ENCODE peak calls at places on chromosomes 3 and 15, in four cellular contexts. One of them, this sample, is unnamed.

GRCh38 chr3:170835346-170835745 is 34.6 kb downstream of the RPL22L1 start:
- DNase-seq in ELR: no peak
- DNase-seq in right cardiac atrium: no peak
- DNase-seq in stimulated activated CD4-positive, alpha-beta T cell treated with anti-CD3 and anti-CD28 coated beads, Interleukin-4, amount 100 ng/mL, for 48 hours: no peak
- DNase-seq in this sample: no peak

GRCh38 chr3:13494463-13495350 is 14.6 kb downstream of the HDAC11 start:
- DNase-seq in ELR: peak
- DNase-seq in right cardiac atrium: peak
- DNase-seq in stimulated activated CD4-positive, alpha-beta T cell treated with anti-CD3 and anti-CD28 coated beads, Interleukin-4, amount 100 ng/mL, for 48 hours: no peak
- DNase-seq in this sample: no peak

GRCh38 chr15:31372635-31373091 is 46.0 kb downstream of the KLF13 start:
- DNase-seq in ELR: peak
- DNase-seq in right cardiac atrium: peak
- DNase-seq in stimulated activated CD4-positive, alpha-beta T cell treated with anti-CD3 and anti-CD28 coated beads, Interleukin-4, amount 100 ng/mL, for 48 hours: no peak
- DNase-seq in this sample: no peak

GRCh38 chr3:81451611-81452010 is 309.8 kb downstream of the GBE1 start:
- DNase-seq in ELR: peak
- DNase-seq in right cardiac atrium: no peak
- DNase-seq in stimulated activated CD4-positive, alpha-beta T cell treated with anti-CD3 and anti-CD28 coated beads, Interleukin-4, amount 100 ng/mL, for 48 hours: no peak
- DNase-seq in this sample: no peak

GRCh38 chr15:51931638-51932037 is 39.9 kb downstream of the LEO1 start:
- DNase-seq in ELR: peak
- DNase-seq in right cardiac atrium: no peak
- DNase-seq in stimulated activated CD4-positive, alpha-beta T cell treated with anti-CD3 and anti-CD28 coated beads, Interleukin-4, amount 100 ng/mL, for 48 hours: no peak
- DNase-seq in this sample: no peak

GRCh38 chr15:35911052-35911780 is 365.3 kb upstream of the DPH6 start:
- DNase-seq in ELR: no peak
- DNase-seq in right cardiac atrium: no peak
- DNase-seq in stimulated activated CD4-positive, alpha-beta T cell treated with anti-CD3 and anti-CD28 coated beads, Interleukin-4, amount 100 ng/mL, for 48 hours: no peak
- DNase-seq in this sample: no peak

GRCh38 chr15:94247789-94248638 is 16.7 kb downstream of the MCTP2 start:
- DNase-seq in ELR: no peak
- DNase-seq in right cardiac atrium: no peak
- DNase-seq in stimulated activated CD4-positive, alpha-beta T cell treated with anti-CD3 and anti-CD28 coated beads, Interleukin-4, amount 100 ng/mL, for 48 hours: no peak
- DNase-seq in this sample: no peak

GRCh38 chr15:39213385-39213840 is 367.5 kb upstream of the THBS1 start:
- DNase-seq in ELR: peak
- DNase-seq in right cardiac atrium: peak
- DNase-seq in stimulated activated CD4-positive, alpha-beta T cell treated with anti-CD3 and anti-CD28 coated beads, Interleukin-4, amount 100 ng/mL, for 48 hours: no peak
- DNase-seq in this sample: peak

GRCh38 chr15:92011611-92012367 is 158.3 kb downstream of the SLCO3A1 start:
- DNase-seq in ELR: no peak
- DNase-seq in right cardiac atrium: no peak
- DNase-seq in stimulated activated CD4-positive, alpha-beta T cell treated with anti-CD3 and anti-CD28 coated beads, Interleukin-4, amount 100 ng/mL, for 48 hours: no peak
- DNase-seq in this sample: peak

GRCh38 chr15:34855397-34855796 is 60.0 kb upstream of the ACTC1 start:
- DNase-seq in ELR: peak
- DNase-seq in right cardiac atrium: no peak
- DNase-seq in stimulated activated CD4-positive, alpha-beta T cell treated with anti-CD3 and anti-CD28 coated beads, Interleukin-4, amount 100 ng/mL, for 48 hours: no peak
- DNase-seq in this sample: peak

GRCh38 chr3:11060500-11061251 is 68.1 kb downstream of the SLC6A1 start:
- DNase-seq in ELR: peak
- DNase-seq in right cardiac atrium: peak
- DNase-seq in stimulated activated CD4-positive, alpha-beta T cell treated with anti-CD3 and anti-CD28 coated beads, Interleukin-4, amount 100 ng/mL, for 48 hours: peak
- DNase-seq in this sample: peak

GRCh38 chr3:44772099-44772442 is 10.5 kb downstream of the KIF15 start:
- DNase-seq in ELR: no peak
- DNase-seq in right cardiac atrium: no peak
- DNase-seq in stimulated activated CD4-positive, alpha-beta T cell treated with anti-CD3 and anti-CD28 coated beads, Interleukin-4, amount 100 ng/mL, for 48 hours: no peak
- DNase-seq in this sample: no peak

GRCh38 chr3:171339606-171340005 is 120.6 kb downstream of the TNIK start:
- DNase-seq in ELR: no peak
- DNase-seq in right cardiac atrium: no peak
- DNase-seq in stimulated activated CD4-positive, alpha-beta T cell treated with anti-CD3 and anti-CD28 coated beads, Interleukin-4, amount 100 ng/mL, for 48 hours: no peak
- DNase-seq in this sample: no peak

GRCh38 chr3:38115645-38116427 is 21.1 kb downstream of the ACAA1 start:
- DNase-seq in ELR: no peak
- DNase-seq in right cardiac atrium: no peak
- DNase-seq in stimulated activated CD4-positive, alpha-beta T cell treated with anti-CD3 and anti-CD28 coated beads, Interleukin-4, amount 100 ng/mL, for 48 hours: no peak
- DNase-seq in this sample: no peak

GRCh38 chr15:64847448-64847847 is 5.7 kb downstream of the PLEKHO2 start:
- DNase-seq in ELR: no peak
- DNase-seq in right cardiac atrium: no peak
- DNase-seq in stimulated activated CD4-positive, alpha-beta T cell treated with anti-CD3 and anti-CD28 coated beads, Interleukin-4, amount 100 ng/mL, for 48 hours: no peak
- DNase-seq in this sample: no peak

GRCh38 chr3:8768364-8769087 is 887 bp downstream of the OXTR start:
- DNase-seq in ELR: peak
- DNase-seq in right cardiac atrium: no peak
- DNase-seq in stimulated activated CD4-positive, alpha-beta T cell treated with anti-CD3 and anti-CD28 coated beads, Interleukin-4, amount 100 ng/mL, for 48 hours: no peak
- DNase-seq in this sample: no peak

GRCh38 chr15:64842099-64842940 is 605 bp downstream of the PLEKHO2 start:
- DNase-seq in ELR: peak
- DNase-seq in right cardiac atrium: peak
- DNase-seq in stimulated activated CD4-positive, alpha-beta T cell treated with anti-CD3 and anti-CD28 coated beads, Interleukin-4, amount 100 ng/mL, for 48 hours: no peak
- DNase-seq in this sample: no peak

GRCh38 chr3:195100903-195101591 is 169.9 kb downstream of the XXYLT1 start:
- DNase-seq in ELR: no peak
- DNase-seq in right cardiac atrium: peak
- DNase-seq in stimulated activated CD4-positive, alpha-beta T cell treated with anti-CD3 and anti-CD28 coated beads, Interleukin-4, amount 100 ng/mL, for 48 hours: no peak
- DNase-seq in this sample: no peak

GRCh38 chr3:196754215-196754937 is 14.7 kb downstream of the PAK2 start:
- DNase-seq in ELR: no peak
- DNase-seq in right cardiac atrium: no peak
- DNase-seq in stimulated activated CD4-positive, alpha-beta T cell treated with anti-CD3 and anti-CD28 coated beads, Interleukin-4, amount 100 ng/mL, for 48 hours: no peak
- DNase-seq in this sample: no peak

GRCh38 chr3:61199843-61200242 is 51.4 kb downstream of the FHIT start:
- DNase-seq in ELR: no peak
- DNase-seq in right cardiac atrium: no peak
- DNase-seq in stimulated activated CD4-positive, alpha-beta T cell treated with anti-CD3 and anti-CD28 coated beads, Interleukin-4, amount 100 ng/mL, for 48 hours: no peak
- DNase-seq in this sample: no peak

GRCh38 chr3:49867400-49867799 is 2.3 kb downstream of the CAMKV start:
- DNase-seq in ELR: no peak
- DNase-seq in right cardiac atrium: no peak
- DNase-seq in stimulated activated CD4-positive, alpha-beta T cell treated with anti-CD3 and anti-CD28 coated beads, Interleukin-4, amount 100 ng/mL, for 48 hours: no peak
- DNase-seq in this sample: no peak

GRCh38 chr15:39279331-39279730 is 301.5 kb upstream of the THBS1 start:
- DNase-seq in ELR: no peak
- DNase-seq in right cardiac atrium: no peak
- DNase-seq in stimulated activated CD4-positive, alpha-beta T cell treated with anti-CD3 and anti-CD28 coated beads, Interleukin-4, amount 100 ng/mL, for 48 hours: no peak
- DNase-seq in this sample: no peak

GRCh38 chr15:100516592-100517489 is 11.9 kb downstream of the CERS3 start:
- DNase-seq in ELR: no peak
- DNase-seq in right cardiac atrium: no peak
- DNase-seq in stimulated activated CD4-positive, alpha-beta T cell treated with anti-CD3 and anti-CD28 coated beads, Interleukin-4, amount 100 ng/mL, for 48 hours: no peak
- DNase-seq in this sample: no peak

GRCh38 chr15:68725736-68726135 is 95.0 kb downstream of the ANP32A start:
- DNase-seq in ELR: no peak
- DNase-seq in right cardiac atrium: peak
- DNase-seq in stimulated activated CD4-positive, alpha-beta T cell treated with anti-CD3 and anti-CD28 coated beads, Interleukin-4, amount 100 ng/mL, for 48 hours: no peak
- DNase-seq in this sample: no peak

GRCh38 chr15:77031376-77032050 is 36.6 kb downstream of the PSTPIP1 start:
- DNase-seq in ELR: peak
- DNase-seq in right cardiac atrium: peak
- DNase-seq in stimulated activated CD4-positive, alpha-beta T cell treated with anti-CD3 and anti-CD28 coated beads, Interleukin-4, amount 100 ng/mL, for 48 hours: no peak
- DNase-seq in this sample: no peak

GRCh38 chr3:150005243-150006102 is 34.8 kb upstream of the PFN2 start:
- DNase-seq in ELR: peak
- DNase-seq in right cardiac atrium: no peak
- DNase-seq in stimulated activated CD4-positive, alpha-beta T cell treated with anti-CD3 and anti-CD28 coated beads, Interleukin-4, amount 100 ng/mL, for 48 hours: no peak
- DNase-seq in this sample: no peak

GRCh38 chr15:87827126-87827525 is 429.4 kb downstream of the NTRK3 start:
- DNase-seq in ELR: peak
- DNase-seq in right cardiac atrium: no peak
- DNase-seq in stimulated activated CD4-positive, alpha-beta T cell treated with anti-CD3 and anti-CD28 coated beads, Interleukin-4, amount 100 ng/mL, for 48 hours: no peak
- DNase-seq in this sample: peak

GRCh38 chr3:168989396-168989795 is 674.1 kb downstream of the MECOM start:
- DNase-seq in ELR: no peak
- DNase-seq in right cardiac atrium: no peak
- DNase-seq in stimulated activated CD4-positive, alpha-beta T cell treated with anti-CD3 and anti-CD28 coated beads, Interleukin-4, amount 100 ng/mL, for 48 hours: no peak
- DNase-seq in this sample: no peak

GRCh38 chr3:72661115-72661457 is 187.2 kb downstream of the SHQ1 start:
- DNase-seq in ELR: peak
- DNase-seq in right cardiac atrium: peak
- DNase-seq in stimulated activated CD4-positive, alpha-beta T cell treated with anti-CD3 and anti-CD28 coated beads, Interleukin-4, amount 100 ng/mL, for 48 hours: no peak
- DNase-seq in this sample: peak

GRCh38 chr3:80232760-80233159 is 465.0 kb upstream of the ROBO1 start:
- DNase-seq in ELR: peak
- DNase-seq in right cardiac atrium: no peak
- DNase-seq in stimulated activated CD4-positive, alpha-beta T cell treated with anti-CD3 and anti-CD28 coated beads, Interleukin-4, amount 100 ng/mL, for 48 hours: no peak
- DNase-seq in this sample: no peak

GRCh38 chr15:71313806-71314205 is 198.5 kb downstream of the THSD4 start:
- DNase-seq in ELR: peak
- DNase-seq in right cardiac atrium: no peak
- DNase-seq in stimulated activated CD4-positive, alpha-beta T cell treated with anti-CD3 and anti-CD28 coated beads, Interleukin-4, amount 100 ng/mL, for 48 hours: no peak
- DNase-seq in this sample: no peak

This sample was measured in H54.